ENCODE peak calls at places on chromosomes 6 and 20, in ten cellular contexts. H, M, Y, P, B, Z, O, U, A and D are unnamed samples.

GRCh38 chr6:39927159-39927558 is 7.1 kb downstream of the MOCS1 start:
- DNase-seq in B (peak), P (no peak), U (no peak), Y (no peak), A (no peak), O (no peak), M (no peak), Z (no peak), H (peak), D (no peak)

GRCh38 chr6:112443666-112444065 is 96.5 kb downstream of the RFPL4B start:
- DNase-seq in A (no peak), Y (peak), H (no peak), U (peak), Z (no peak), P (no peak), O (no peak), M (no peak), B (no peak), D (no peak)

GRCh38 chr6:53741417-53741816 is 53.4 kb upstream of the LRRC1 start:
- DNase-seq in Z (no peak), B (no peak), A (no peak), H (no peak), O (no peak), M (peak), U (no peak), Y (no peak), P (no peak), D (no peak)

GRCh38 chr6:36917541-36918193 is 31.9 kb downstream of the C6orf89 start:
- DNase-seq in P (no peak), A (no peak), H (no peak), Y (peak), B (no peak), M (no peak), U (peak), Z (peak), O (no peak), D (no peak)

GRCh38 chr6:77368660-77369313 is 94.5 kb downstream of the HTR1B start:
- DNase-seq in B (no peak), O (no peak), A (no peak), H (no peak), Y (peak), M (peak), P (no peak), U (no peak), Z (peak), D (peak)

GRCh38 chr6:138978229-138978628 is 9.8 kb downstream of the REPS1 start:
- DNase-seq in Y (no peak), H (no peak), O (no peak), A (no peak), U (no peak), P (no peak), Z (no peak), M (no peak), B (no peak), D (no peak)

GRCh38 chr20:36569847-36570429 is 3.5 kb upstream of the TGIF2 start:
- DNase-seq in H (no peak), P (no peak), Y (no peak), Z (no peak), O (no peak), M (peak), U (no peak), A (no peak), B (no peak), D (no peak)

GRCh38 chr20:32179515-32179914 is 28.0 kb downstream of the PLAGL2 start:
- DNase-seq in H (no peak), Z (no peak), Y (no peak), B (no peak), M (no peak), P (no peak), O (no peak), A (no peak), U (no peak), D (no peak)

GRCh38 chr6:43743682-43744381 is 26.2 kb upstream of the VEGFA start:
- DNase-seq in M (no peak), A (no peak), Z (no peak), B (no peak), P (no peak), H (no peak), Y (no peak), O (no peak), U (no peak), D (no peak)

GRCh38 chr6:53615633-53616449 is 49.7 kb downstream of the KLHL31 start:
- DNase-seq in H (peak), B (peak), P (peak), M (no peak), Z (no peak), O (no peak), Y (no peak), U (no peak), A (no peak), D (peak)

GRCh38 chr6:169371344-169372144 is 117.9 kb upstream of the THBS2 start:
- DNase-seq in H (peak), P (peak), O (no peak), Y (no peak), U (no peak), A (no peak), Z (no peak), B (no peak), M (peak), D (peak)

GRCh38 chr6:26156105-26156849 is 69.0 kb downstream of the HFE start:
- DNase-seq in Z (peak), U (peak), B (peak), Y (peak), A (peak), O (peak), M (peak), P (peak), H (peak), D (peak)

GRCh38 chr20:21607971-21608735 is 94.3 kb upstream of the NKX2-2 start:
- DNase-seq in Y (peak), A (no peak), B (peak), Z (peak), O (no peak), P (no peak), H (no peak), U (no peak), M (no peak), D (peak)

GRCh38 chr20:12594410-12595130 is 414.2 kb upstream of the SPTLC3 start:
- DNase-seq in P (no peak), B (peak), A (no peak), U (no peak), M (no peak), H (no peak), Z (no peak), O (no peak), Y (no peak), D (no peak)

GRCh38 chr6:7463785-7464184 is 74.2 kb downstream of the RIOK1 start:
- DNase-seq in A (no peak), Y (no peak), B (no peak), H (peak), Z (no peak), M (peak), P (no peak), U (no peak), O (no peak), D (peak)

GRCh38 chr6:168381726-168382458 is 59.1 kb upstream of the SMOC2 start:
- DNase-seq in A (no peak), P (no peak), Z (no peak), O (no peak), M (no peak), U (no peak), Y (no peak), H (no peak), B (no peak), D (no peak)

GRCh38 chr6:14665827-14666724 is 548.5 kb downstream of the CD83 start:
- DNase-seq in Y (no peak), U (peak), P (no peak), A (peak), H (peak), Z (no peak), B (peak), O (no peak), M (no peak), D (no peak)

GRCh38 chr6:102114402-102114801 is 720.9 kb downstream of the GRIK2 start:
- DNase-seq in H (peak), A (no peak), U (no peak), O (no peak), Y (no peak), Z (no peak), P (peak), M (peak), B (peak), D (no peak)

GRCh38 chr20:21609221-21609620 is 95.4 kb upstream of the NKX2-2 start:
- DNase-seq in B (peak), H (no peak), O (no peak), A (no peak), U (no peak), Y (no peak), M (no peak), Z (no peak), P (no peak), D (no peak)

GRCh38 chr20:20548527-20549266 is 163.7 kb downstream of the RALGAPA2 start:
- DNase-seq in A (no peak), M (no peak), U (no peak), B (peak), Y (no peak), Z (no peak), O (no peak), P (no peak), H (peak), D (peak)

GRCh38 chr6:167311286-167311685 is 13.6 kb upstream of the TTLL2 start:
- DNase-seq in P (no peak), Z (no peak), B (no peak), A (no peak), U (no peak), O (no peak), Y (no peak), H (no peak), M (no peak), D (no peak)

GRCh38 chr6:107656883-107657282 is 167.0 kb downstream of the SOBP start:
- DNase-seq in O (no peak), Y (peak), A (no peak), B (no peak), U (no peak), M (no peak), Z (no peak), P (no peak), H (no peak), D (no peak)

GRCh38 chr6:156994215-156995076 is 217.3 kb downstream of the ARID1B start:
- DNase-seq in O (no peak), A (no peak), Z (no peak), Y (peak), M (no peak), H (no peak), B (peak), P (no peak), U (no peak), D (peak)

GRCh38 chr20:25992146-25992545 is 295.5 kb upstream of the ZNF337 start:
- DNase-seq in Y (no peak), H (no peak), O (no peak), A (no peak), P (no peak), M (no peak), Z (no peak), U (no peak), B (no peak), D (no peak)

GRCh38 chr20:34552569-34552968 is 5.9 kb upstream of the MAP1LC3A start:
- DNase-seq in B (no peak), H (no peak), Z (no peak), U (no peak), Y (no peak), P (no peak), M (no peak), O (no peak), A (no peak), D (no peak)

GRCh38 chr6:35552285-35552917 is 39.7 kb upstream of the TULP1 start:
- DNase-seq in Y (no peak), A (no peak), M (peak), H (no peak), O (peak), B (peak), Z (peak), U (no peak), P (peak), D (peak)

GRCh38 chr20:25040438-25040831 is 17.5 kb downstream of the ACSS1 start:
- DNase-seq in M (no peak), Z (peak), H (no peak), O (no peak), U (peak), P (no peak), A (no peak), Y (peak), B (peak), D (peak)

GRCh38 chr6:131980338-131980790 is 29.2 kb upstream of the CCN2 start:
- DNase-seq in O (no peak), Z (no peak), M (no peak), U (no peak), Y (no peak), A (no peak), P (no peak), B (no peak), H (no peak), D (peak)

GRCh38 chr6:130585587-130585986 is 219.8 kb downstream of the TMEM200A start:
- DNase-seq in A (no peak), U (no peak), H (no peak), Z (no peak), M (no peak), B (no peak), Y (no peak), P (no peak), O (no peak), D (no peak)

GRCh38 chr20:53623454-53624206 is 30.0 kb upstream of the ZNF217 start:
- DNase-seq in O (no peak), M (peak), H (peak), A (no peak), P (peak), Y (peak), Z (peak), U (peak), B (peak), D (peak)

GRCh38 chr6:131519670-131520436 is 53.2 kb upstream of the ARG1 start:
- DNase-seq in Z (no peak), U (no peak), P (no peak), Y (no peak), B (peak), M (peak), A (no peak), H (peak), O (no peak), D (peak)

GRCh38 chr6:44053106-44053756 is 74.0 kb downstream of the MRPL14 start:
- DNase-seq in B (no peak), A (no peak), Y (no peak), M (no peak), P (no peak), U (no peak), Z (no peak), O (no peak), H (no peak), D (no peak)

GRCh38 chr6:144377586-144377985 is 92.5 kb downstream of the UTRN start:
- DNase-seq in M (no peak), Z (no peak), A (no peak), Y (no peak), U (no peak), P (no peak), H (no peak), O (no peak), B (no peak), D (no peak)

GRCh38 chr20:46084805-46085792 is 4.7 kb downstream of the NCOA5 start:
- DNase-seq in M (no peak), B (peak), U (no peak), Y (no peak), H (peak), A (no peak), O (no peak), Z (no peak), P (no peak), D (peak)

GRCh38 chr20:59628171-59628570 is 23.8 kb downstream of the PHACTR3 start:
- DNase-seq in M (no peak), Z (no peak), B (no peak), A (no peak), P (no peak), O (no peak), U (no peak), Y (no peak), H (no peak), D (no peak)

GRCh38 chr6:162306616-162307015 is 420.9 kb downstream of the PRKN start:
- DNase-seq in M (no peak), O (no peak), P (no peak), U (no peak), A (no peak), Z (no peak), Y (no peak), H (no peak), B (no peak), D (no peak)

GRCh38 chr6:135331002-135331401 is 149.9 kb downstream of the MYB start:
- DNase-seq in M (no peak), O (no peak), U (no peak), H (no peak), Y (no peak), A (no peak), B (no peak), P (no peak), Z (no peak), D (no peak)

GRCh38 chr6:158831571-158831970 is 12.4 kb upstream of the EZR start:
- DNase-seq in M (no peak), O (no peak), U (no peak), Y (no peak), Z (no peak), H (no peak), B (no peak), A (no peak), P (no peak), D (no peak)

GRCh38 chr6:39322306-39322850 is at the start of gene KCNK16:
- DNase-seq in O (no peak), M (no peak), Z (no peak), B (no peak), P (no peak), H (no peak), U (no peak), Y (no peak), A (no peak), D (no peak)

GRCh38 chr20:50381053-50381732 is 129.0 kb upstream of the PTPN1 start:
- DNase-seq in M (no peak), Z (no peak), B (no peak), O (no peak), A (no peak), H (no peak), Y (no peak), U (no peak), P (no peak), D (no peak)

GRCh38 chr20:50380697-50381040 is 129.5 kb upstream of the PTPN1 start:
- DNase-seq in B (peak), H (no peak), O (no peak), P (peak), A (no peak), Y (no peak), M (no peak), Z (no peak), U (no peak), D (peak)

GRCh38 chr20:50379049-50379990 is 130.9 kb upstream of the PTPN1 start:
- DNase-seq in B (no peak), O (no peak), A (peak), Y (peak), U (peak), P (no peak), M (no peak), H (no peak), Z (peak), D (peak)

GRCh38 chr20:50379991-50380696 is 130.0 kb upstream of the PTPN1 start:
- DNase-seq in H (no peak), Y (no peak), U (no peak), M (no peak), Z (no peak), P (no peak), O (no peak), A (no peak), B (no peak), D (no peak)

DNA sequence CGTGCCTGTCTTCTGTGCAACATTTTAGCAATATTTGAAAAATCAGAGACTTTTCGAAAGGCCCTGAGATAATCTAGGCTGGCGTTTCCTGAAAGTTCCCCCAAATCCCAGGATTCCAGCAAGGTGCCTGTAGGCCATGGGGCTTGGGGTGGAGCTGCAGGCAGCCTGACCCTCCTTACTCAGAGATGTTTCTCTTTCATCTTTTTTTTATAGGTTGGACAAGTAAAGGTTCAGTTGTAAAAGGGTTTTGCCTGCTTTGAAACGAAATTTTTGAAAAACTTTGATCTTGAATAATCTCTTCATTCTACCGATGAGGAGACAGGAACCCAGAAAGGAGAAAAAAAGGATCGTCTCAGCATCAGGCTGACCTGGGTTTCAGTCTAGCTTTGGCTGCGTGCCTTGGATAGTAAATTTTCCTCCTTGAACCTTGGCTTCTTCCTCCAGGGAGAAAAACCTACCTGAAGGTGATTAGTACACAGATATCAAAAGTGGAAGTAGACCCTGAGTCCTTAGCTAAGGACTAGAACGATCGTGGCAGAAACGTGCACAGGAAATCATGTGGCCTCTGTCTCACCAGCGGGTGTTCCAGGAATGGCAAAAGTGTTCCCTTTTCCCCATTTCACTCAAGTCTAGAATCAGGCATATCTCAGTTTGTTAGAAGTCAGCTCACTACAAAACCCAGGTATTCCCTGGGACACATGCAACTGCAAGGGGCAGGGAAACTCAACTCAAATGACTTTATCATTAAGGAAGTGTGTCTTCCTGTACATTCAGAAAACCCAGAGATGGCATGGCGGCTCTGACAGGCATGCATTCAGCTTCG is 128.2 kb upstream of the PTPN1 start:
- DNase-seq in P (no peak), Z (no peak), H (no peak), U (no peak), B (no peak), M (no peak), Y (no peak), A (no peak), O (no peak), D (peak)
- H3K27ac ChIP-seq in P (no peak), Z (no peak), H (no peak), U (peak), B (no peak), M (no peak), Y (no peak), A (no peak), O (peak), D (peak)

GRCh38 chr6:13352165-13352564 is 23.8 kb upstream of the TBC1D7 start:
- DNase-seq in A (no peak), Y (no peak), B (no peak), U (no peak), O (no peak), Z (no peak), H (no peak), M (no peak), P (no peak), D (no peak)

GRCh38 chr6:13354331-13355042 is 26.1 kb upstream of the TBC1D7 start:
- DNase-seq in U (no peak), Z (no peak), A (no peak), B (peak), M (no peak), H (no peak), P (no peak), O (no peak), Y (no peak), D (no peak)

GRCh38 chr6:13355969-13356368 is 27.6 kb upstream of the TBC1D7 start:
- DNase-seq in A (no peak), O (no peak), H (peak), M (no peak), U (no peak), B (no peak), Y (no peak), P (no peak), Z (no peak), D (peak)

GRCh38 chr6:13357551-13358075 is 29.3 kb upstream of the TBC1D7 start:
- DNase-seq in M (peak), B (no peak), Y (peak), H (no peak), P (no peak), U (no peak), Z (no peak), A (no peak), O (no peak), D (no peak)

GRCh38 chr6:13355043-13355945 is 27.0 kb upstream of the TBC1D7 start:
- DNase-seq in Y (no peak), H (peak), P (no peak), A (no peak), O (no peak), U (no peak), M (no peak), B (peak), Z (no peak), D (peak)
- H3K27ac ChIP-seq in Y (peak), H (peak), P (no peak), A (no peak), O (peak), U (peak), M (no peak), B (peak), Z (no peak), D (peak)

GRCh38 chr6:41441598-41442205 is 104.5 kb upstream of the FOXP4 start:
- DNase-seq in H (no peak), B (no peak), P (no peak), Y (no peak), M (no peak), Z (no peak), U (no peak), O (no peak), A (no peak), D (no peak)
- H3K27ac ChIP-seq in H (no peak), B (no peak), P (no peak), Y (no peak), M (no peak), Z (no peak), U (no peak), O (peak), A (no peak), D (no peak)

DNA sequence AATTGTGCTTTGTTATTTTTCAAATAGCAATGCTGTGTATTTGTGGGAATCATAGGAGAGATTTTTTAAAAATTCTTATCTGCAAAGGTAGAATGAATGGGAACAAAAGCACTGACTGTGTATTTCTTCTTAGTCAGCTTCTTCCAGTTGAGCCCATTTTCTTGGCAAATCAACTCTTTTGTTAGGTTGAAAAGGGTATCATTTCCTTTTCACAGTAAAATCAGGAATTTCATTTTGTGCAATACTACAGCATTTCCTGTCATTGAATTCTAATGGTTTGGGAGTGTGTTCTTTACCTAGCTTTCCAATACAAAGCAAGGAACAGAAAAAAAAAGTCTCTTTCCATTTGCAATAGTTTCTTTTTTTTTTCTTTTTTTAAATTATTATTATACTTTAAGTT is 19.0 kb upstream of the EXOC2 start:
- DNase-seq in O (no peak), U (no peak), Z (no peak), P (no peak), A (no peak), B (no peak), Y (no peak), M (no peak), H (no peak), D (no peak)
- H3K27ac ChIP-seq in O (peak), U (peak), Z (peak), P (no peak), A (no peak), B (no peak), Y (peak), M (no peak), H (no peak), D (peak)